ENCODE peak calls at places on chromosomes 5 and 9, in nine cellular contexts. U is amniotic epithelial cell; O is central memory CD4-positive, alpha-beta T cell; Y is activated T-helper 1 cell treated with anti-CD3 and anti-CD28 coated beads, Interleukin-12 subunit alpha, Interleukin-12 subunit beta, Interleukin-2, Interleukin-4 antibody, amounts not matched to agents 30 ng/mL and 10 ng/mL and 1 ng/mL, durations not matched to agents 14 hours and 24 hours and 36 hours; C is lower lobe of right lung; W is GM12891; F is erythroblast; K is stimulated activated CD4-positive, alpha-beta T cell treated with anti-CD3 and anti-CD28 coated beads, Interleukin-12 subunit alpha, Interleukin-12 subunit beta, amount 100 ng/mL, for 4 hours; P is fibroblast of pulmonary artery. G is an unnamed sample.

GRCh38 chr5:137415231-137415681 is 83.9 kb downstream of the SPOCK1 start:
- DNase-seq in U (peak), O (no peak), P (peak), W (no peak), K (no peak), F (no peak), Y (no peak), C (no peak), G (no peak)

GRCh38 chr9:117763314-117763713 is 59.1 kb downstream of the TLR4 start:
- DNase-seq in P (peak), C (no peak), U (no peak), Y (no peak), F (no peak), K (no peak), W (no peak), O (no peak), G (no peak)

GRCh38 chr5:143166661-143167420 is 236.6 kb downstream of the NR3C1 start:
- DNase-seq in U (no peak), Y (no peak), P (no peak), K (no peak), W (no peak), F (no peak), C (no peak), O (no peak), G (no peak)

GRCh38 chr9:22241024-22241423 is 205.6 kb upstream of the DMRTA1 start:
- DNase-seq in C (no peak), P (no peak), F (no peak), W (no peak), U (no peak), K (no peak), Y (no peak), O (no peak), G (no peak)

GRCh38 chr5:168528521-168529360 is at the start of gene FBLL1:
- DNase-seq in U (peak), W (no peak), K (peak), C (no peak), F (peak), Y (no peak), P (peak), O (no peak), G (no peak)

GRCh38 chr9:108241384-108241783 is 614.4 kb downstream of the ACTL7B start:
- DNase-seq in O (no peak), U (peak), K (no peak), Y (no peak), F (no peak), W (no peak), C (no peak), P (peak), G (no peak)

GRCh38 chr9:25658587-25658986 is 19.7 kb downstream of the TUSC1 start:
- DNase-seq in F (no peak), W (no peak), C (no peak), P (no peak), K (no peak), U (no peak), O (no peak), Y (no peak), G (no peak)

GRCh38 chr9:122923947-122924346 is 7.4 kb downstream of the ZBTB26 start:
- DNase-seq in F (no peak), K (no peak), U (no peak), P (no peak), W (no peak), Y (no peak), O (no peak), C (no peak), G (no peak)

GRCh38 chr5:78899922-78900362 is 85.2 kb downstream of the ARSB start:
- DNase-seq in F (peak), Y (no peak), U (peak), K (no peak), C (peak), W (no peak), O (no peak), P (peak), G (no peak)

GRCh38 chr5:168313596-168314204 is 22.3 kb downstream of the WWC1 start:
- DNase-seq in K (no peak), O (no peak), F (no peak), Y (no peak), W (no peak), U (no peak), C (no peak), P (no peak), G (no peak)

GRCh38 chr9:131960805-131961495 is 118.7 kb downstream of the MED27 start:
- DNase-seq in O (no peak), C (no peak), U (no peak), K (no peak), F (no peak), Y (no peak), P (no peak), W (no peak), G (no peak)

G was measured in Right ventricle myocardium inferior.